ENCODE peak calls at places on chromosomes 7 and 10, in seven cellular contexts. M is foreskin fibroblast; R is SK-N-SH; E is stimulated activated CD4-positive, alpha-beta T cell treated with anti-CD3 and anti-CD28 coated beads, TNF-alpha, amount 100 ng/mL, for 1 hour; Q is dorsolateral prefrontal cortex; L is iris pigment epithelial cell; V is CMK. C is an unnamed sample.

GRCh38 chr10:62388328-62388727 is 14.2 kb downstream of the ZNF365 start:
- DNase-seq in M (no peak), R (no peak), E (no peak), Q (peak), L (no peak), V (no peak), C (no peak)

GRCh38 chr7:96088579-96088978 is 233.3 kb downstream of the SLC25A13 start:
- DNase-seq in M (no peak), R (no peak), E (no peak), Q (no peak), L (peak), V (no peak), C (no peak)

GRCh38 chr10:132467464-132468149 is 70.0 kb upstream of the INPP5A start:
- DNase-seq in M (no peak), R (no peak), E (no peak), Q (no peak), L (no peak), V (no peak), C (no peak)

GRCh38 chr7:129702761-129703338 is 91.3 kb downstream of the NRF1 start:
- DNase-seq in M (no peak), R (no peak), E (no peak), Q (no peak), L (no peak), V (no peak), C (no peak)

GRCh38 chr7:50725774-50726173 is 56.9 kb downstream of the GRB10 start:
- DNase-seq in M (no peak), R (no peak), E (no peak), Q (no peak), L (no peak), V (no peak), C (no peak)

GRCh38 chr10:8513155-8514147 is 459.0 kb downstream of the GATA3 start:
- DNase-seq in M (no peak), R (no peak), E (no peak), Q (no peak), L (no peak), V (no peak), C (no peak)

GRCh38 chr10:58796242-58796641 is 283.6 kb downstream of the BICC1 start:
- DNase-seq in M (no peak), R (peak), E (no peak), Q (peak), L (no peak), V (no peak), C (no peak)

GRCh38 chr7:99359465-99360154 is 14.9 kb upstream of the ARPC1B start:
- DNase-seq in M (no peak), R (no peak), E (no peak), Q (no peak), L (no peak), V (no peak), C (no peak)

GRCh38 chr10:26488344-26488743 is 50.2 kb downstream of the APBB1IP start:
- DNase-seq in M (peak), R (no peak), E (no peak), Q (no peak), L (no peak), V (no peak), C (no peak)

GRCh38 chr7:24898691-24899090 is 81.3 kb downstream of the OSBPL3 start:
- DNase-seq in M (peak), R (no peak), E (no peak), Q (no peak), L (peak), V (no peak), C (no peak)

GRCh38 chr10:131778385-131778784 is 122.4 kb upstream of the PPP2R2D start:
- DNase-seq in M (no peak), R (no peak), E (no peak), Q (no peak), L (no peak), V (no peak), C (no peak)

GRCh38 chr7:36650766-36651310 is 73.5 kb downstream of the AOAH start:
- DNase-seq in M (no peak), R (no peak), E (no peak), Q (no peak), L (no peak), V (no peak), C (no peak)

GRCh38 chr10:110274072-110274627 is 30.6 kb downstream of the SMNDC1 start:
- DNase-seq in M (no peak), R (no peak), E (no peak), Q (no peak), L (no peak), V (no peak), C (no peak)